ENCODE peak calls at places on chromosomes 1 and 21, in nine cellular contexts. R, Y, U, W, T, N, D, B and F are unnamed samples.

GRCh38 chr1:155911156-155912055 is at the start of gene RIT1:
- DNase-seq in N (peak; percentile 71), U (peak; percentile 51), W (peak; percentile 61), R (peak; percentile 80), D (peak; percentile 87), B (peak; percentile 81), Y (peak; percentile 89), T (peak; percentile 88), F (peak; percentile 82)

GRCh38 chr1:213507472-213508223 is 456.6 kb downstream of the RPS6KC1 start:
- DNase-seq in Y (no peak), D (no peak), T (no peak), N (no peak), B (no peak), W (no peak), U (no peak), R (no peak), F (no peak)

GRCh38 chr1:162562452-162562828 is 918 bp downstream of the UAP1 start:
- DNase-seq in U (peak; percentile 38), W (no peak), Y (no peak), N (peak; percentile 60), B (peak; percentile 23), T (no peak), D (peak; percentile 26), R (no peak), F (peak; percentile 21)

GRCh38 chr21:38909929-38910328 is 104.2 kb downstream of the ETS2 start:
- DNase-seq in W (no peak), Y (no peak), T (no peak), D (no peak), N (no peak), U (no peak), B (no peak), R (no peak), F (no peak)

GRCh38 chr1:228076796-228077430 is 5.6 kb upstream of the ARF1 start:
- DNase-seq in N (no peak), W (no peak), Y (peak; percentile 13), B (no peak), R (no peak), T (no peak), D (no peak), U (no peak), F (no peak)

GRCh38 chr1:234823191-234824176 is 213.5 kb upstream of the IRF2BP2 start:
- DNase-seq in U (no peak), R (no peak), B (no peak), Y (no peak), D (no peak), T (no peak), W (no peak), N (no peak), F (no peak)

GRCh38 chr21:37059181-37059580 is 13.7 kb downstream of the PIGP start:
- DNase-seq in R (no peak), N (no peak), Y (no peak), D (no peak), T (no peak), W (no peak), U (no peak), B (no peak), F (no peak)

GRCh38 chr1:31811605-31812004 is 4.2 kb downstream of the SPOCD1 start:
- DNase-seq in W (no peak), B (no peak), Y (no peak), N (peak; percentile 53), T (no peak), U (peak; percentile 19), D (no peak), R (no peak), F (no peak)

GRCh38 chr1:231020816-231021215 is 19.2 kb downstream of the FAM89A start:
- DNase-seq in R (no peak), D (no peak), W (no peak), U (no peak), Y (no peak), T (no peak), B (no peak), N (no peak), F (no peak)

GRCh38 chr1:166673722-166674121 is 165.6 kb upstream of the POGK start:
- DNase-seq in D (no peak), N (no peak), R (no peak), Y (no peak), T (no peak), W (no peak), B (no peak), U (no peak), F (no peak)

GRCh38 chr1:231170875-231171274 is 9.0 kb downstream of the TRIM67 start:
- DNase-seq in D (no peak), U (no peak), R (no peak), T (no peak), N (no peak), Y (no peak), B (no peak), W (no peak), F (no peak)

GRCh38 chr1:221919341-221919740 is 177.5 kb upstream of the DUSP10 start:
- DNase-seq in U (no peak), W (no peak), Y (no peak), R (no peak), T (no peak), D (no peak), N (no peak), B (no peak), F (no peak)

GRCh38 chr1:234495231-234495990 is 16.4 kb upstream of the TARBP1 start:
- DNase-seq in Y (no peak), U (peak; percentile 87), T (peak; percentile 56), B (no peak), W (no peak), N (peak; percentile 97), R (no peak), D (no peak), F (peak; percentile 53)

GRCh38 chr1:39409055-39409816 is 82.2 kb upstream of the BMP8A start:
- DNase-seq in Y (peak; percentile 57), T (no peak), R (no peak), D (peak; percentile 53), N (peak; percentile 60), W (peak; percentile 30), U (no peak), B (no peak), F (no peak)

GRCh38 chr1:10456661-10457060 is 6.8 kb downstream of the CORT start:
- DNase-seq in N (no peak), R (no peak), T (no peak), Y (no peak), D (no peak), B (no peak), U (no peak), W (no peak), F (peak; percentile 52)

GRCh38 chr1:163875214-163875926 is 553.6 kb downstream of the NUF2 start:
- DNase-seq in U (peak; percentile 92), R (no peak), D (peak; percentile 19), Y (peak; percentile 26), W (no peak), T (no peak), B (no peak), N (peak; percentile 84), F (peak; percentile 45)

GRCh38 chr1:14787604-14788003 is 189.1 kb downstream of the KAZN start:
- DNase-seq in Y (no peak), D (peak; percentile 43), W (no peak), B (no peak), R (no peak), T (no peak), N (no peak), U (no peak), F (peak; percentile 70)